ENCODE peak calls at places on chromosomes 13 and 19, in eight cellular contexts. Q, L, F, R, C, P, I and J are unnamed samples.

GRCh38 chr19:17296278-17296677 is 6.9 kb downstream of the ABHD8 start:
- DNase-seq in Q (no peak), L (no peak), F (no peak), R (no peak), C (no peak), P (no peak), I (no peak), J (no peak)

GRCh38 chr13:38141792-38142191 is 207.9 kb upstream of the UFM1 start:
- DNase-seq in Q (no peak), L (no peak), F (no peak), R (peak), C (no peak), P (no peak), I (no peak), J (no peak)

GRCh38 chr13:95605426-95606125 is 38.9 kb downstream of the DZIP1 start:
- DNase-seq in Q (no peak), L (no peak), F (no peak), R (no peak), C (no peak), P (no peak), I (no peak), J (no peak)

GRCh38 chr13:112783946-112784500 is 94.2 kb downstream of the ATP11A start:
- DNase-seq in Q (no peak), L (no peak), F (no peak), R (no peak), C (no peak), P (no peak), I (no peak), J (no peak)

GRCh38 chr19:5719274-5719960 is 529 bp downstream of the LONP1 start:
- DNase-seq in Q (peak), L (no peak), F (peak), R (no peak), C (no peak), P (no peak), I (no peak), J (no peak)

GRCh38 chr13:110680852-110681251 is 25.1 kb downstream of the CARS2 start:
- DNase-seq in Q (peak), L (no peak), F (peak), R (peak), C (peak), P (no peak), I (peak), J (no peak)

GRCh38 chr19:31501427-31502195 is 152.4 kb upstream of the TSHZ3 start:
- DNase-seq in Q (no peak), L (no peak), F (no peak), R (no peak), C (no peak), P (no peak), I (no peak), J (no peak)

GRCh38 chr13:113655358-113656014 is 2.5 kb downstream of the ATP4B start:
- DNase-seq in Q (no peak), L (no peak), F (no peak), R (no peak), C (no peak), P (no peak), I (no peak), J (peak)

GRCh38 chr13:25945596-25945995 is 106.2 kb downstream of the SHISA2 start:
- DNase-seq in Q (no peak), L (no peak), F (no peak), R (peak), C (no peak), P (no peak), I (no peak), J (no peak)

GRCh38 chr13:113327391-113327765 is 30.3 kb downstream of the LAMP1 start:
- DNase-seq in Q (no peak), L (no peak), F (no peak), R (no peak), C (no peak), P (no peak), I (no peak), J (no peak)

GRCh38 chr19:30895946-30896345 is 453.3 kb downstream of the TSHZ3 start:
- DNase-seq in Q (peak), L (no peak), F (no peak), R (no peak), C (no peak), P (no peak), I (no peak), J (no peak)

GRCh38 chr13:40109324-40109958 is 454.0 kb downstream of the COG6 start:
- DNase-seq in Q (no peak), L (peak), F (no peak), R (peak), C (no peak), P (no peak), I (no peak), J (no peak)

GRCh38 chr19:24054044-24054935 is 32.7 kb upstream of the ZNF254 start:
- DNase-seq in Q (no peak), L (peak), F (no peak), R (peak), C (no peak), P (no peak), I (no peak), J (no peak)

GRCh38 chr13:21741396-21741795 is 70.5 kb downstream of the FGF9 start:
- DNase-seq in Q (no peak), L (no peak), F (no peak), R (no peak), C (no peak), P (no peak), I (no peak), J (no peak)

GRCh38 chr13:77055158-77055557 is 28.2 kb upstream of the FBXL3 start:
- DNase-seq in Q (no peak), L (no peak), F (no peak), R (no peak), C (no peak), P (no peak), I (no peak), J (no peak)

GRCh38 chr19:3136684-3137055 is 837 bp downstream of the GNA15 start:
- DNase-seq in Q (no peak), L (peak), F (no peak), R (no peak), C (no peak), P (no peak), I (no peak), J (no peak)
- H3K4me3 ChIP-seq in Q (no peak), L (peak), F (no peak), R (no peak), C (no peak), P (peak), I (peak), J (peak)

DNA sequence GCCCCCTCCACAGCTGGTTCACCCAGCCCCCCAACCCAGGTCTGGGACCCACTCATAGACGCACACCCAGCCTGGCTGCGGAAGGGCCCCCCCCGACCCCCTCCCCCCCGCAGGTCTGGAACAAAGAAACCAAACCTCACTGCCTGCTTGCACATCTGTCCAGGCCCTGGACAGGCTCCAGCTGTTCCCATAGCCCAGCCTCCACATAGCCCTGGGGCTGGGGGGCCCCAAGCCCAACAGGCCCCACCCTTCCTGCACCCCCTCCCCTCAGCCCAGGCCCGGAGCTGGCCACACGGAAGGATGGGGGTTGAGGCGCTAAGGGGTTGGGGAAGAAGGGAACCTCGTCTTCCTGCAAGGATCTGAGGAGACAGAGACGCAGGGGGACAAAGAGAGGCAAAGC is 2.7 kb downstream of the KANK2 start:
- DNase-seq in Q (no peak), L (no peak), F (no peak), R (peak), C (no peak), P (no peak), I (no peak), J (no peak)
- H3K4me3 ChIP-seq in Q (no peak), L (no peak), F (no peak), R (peak), C (no peak), P (peak), I (no peak), J (no peak)

GRCh38 chr19:46471778-46472543 is 598 bp upstream of the PNMA8A start:
- DNase-seq in Q (no peak), L (no peak), F (no peak), R (no peak), C (no peak), P (no peak), I (no peak), J (no peak)

GRCh38 chr19:46469541-46470185 is 1.7 kb downstream of the PNMA8A start:
- DNase-seq in Q (no peak), L (no peak), F (no peak), R (no peak), C (no peak), P (no peak), I (no peak), J (no peak)

GRCh38 chr19:46472592-46472991 is 1.2 kb upstream of the PNMA8A start:
- DNase-seq in Q (no peak), L (no peak), F (no peak), R (no peak), C (no peak), P (no peak), I (no peak), J (no peak)

GRCh38 chr19:46470376-46470775 is 987 bp downstream of the PNMA8A start:
- DNase-seq in Q (no peak), L (no peak), F (no peak), R (no peak), C (no peak), P (no peak), I (no peak), J (no peak)

GRCh38 chr19:46471116-46471733 is at the start of gene PNMA8A:
- DNase-seq in Q (peak), L (no peak), F (peak), R (peak), C (peak), P (peak), I (no peak), J (peak)
- H3K4me3 ChIP-seq in Q (peak), L (peak), F (peak), R (peak), C (peak), P (peak), I (no peak), J (peak)

DNA sequence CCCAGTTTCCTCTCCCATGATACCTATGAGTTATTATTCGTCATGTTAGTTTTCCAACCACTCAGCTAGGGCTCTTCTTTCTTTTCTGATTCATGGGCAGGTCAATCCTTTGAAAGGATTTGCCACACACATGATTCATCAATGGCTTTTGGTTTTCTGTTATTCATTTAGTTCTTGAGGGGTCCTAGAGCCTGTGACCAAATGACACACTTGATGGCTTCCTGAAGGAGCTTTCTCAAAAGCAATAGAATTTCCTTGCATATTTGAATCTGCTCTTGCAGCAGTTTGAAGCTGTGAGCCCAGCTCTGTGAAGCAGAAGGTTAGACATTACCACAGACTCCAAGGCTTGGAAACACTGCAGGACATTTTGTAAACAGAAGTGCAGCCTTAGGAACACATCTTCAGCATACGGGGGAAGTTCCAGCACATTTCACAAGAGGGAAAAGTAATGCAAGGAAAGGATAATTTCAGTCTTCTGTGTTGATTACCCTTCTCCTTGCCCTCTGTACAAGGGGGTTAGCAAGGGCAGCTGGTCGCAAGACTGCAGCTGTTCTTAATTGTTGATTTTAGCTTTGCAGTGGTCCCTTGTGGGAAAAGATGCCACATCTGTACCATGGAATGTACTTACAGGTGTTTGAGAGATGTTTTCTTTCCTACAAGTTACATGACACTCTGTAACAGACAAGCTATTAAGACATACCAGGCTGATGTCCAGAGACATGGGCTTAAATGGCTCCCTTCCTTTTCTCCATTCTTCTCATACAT is 338.6 kb downstream of the KCNRG start:
- DNase-seq in Q (no peak), L (no peak), F (no peak), R (peak), C (no peak), P (no peak), I (no peak), J (no peak)
- H3K4me3 ChIP-seq in Q (no peak), L (no peak), F (no peak), R (no peak), C (no peak), P (no peak), I (no peak), J (no peak)